ENCODE peak calls at places on chromosomes 16 and 17, in five cellular contexts. I, G, B, H and X are unnamed samples.

GRCh38 chr16:88292007-88292940 is 90.5 kb upstream of the ZNF469 start:
- DNase-seq in G (no peak), I (no peak), B (no peak), H (no peak), X (no peak)

GRCh38 chr17:9907883-9908648 is 3.0 kb upstream of the RCVRN start:
- DNase-seq in H (no peak), I (no peak), B (no peak), G (no peak), X (no peak)

GRCh38 chr17:34740516-34740915 is 161.1 kb downstream of the TMEM132E start:
- DNase-seq in H (no peak), B (no peak), I (no peak), G (no peak), X (no peak)

GRCh38 chr17:55750750-55751641 is at the start of gene PCTP:
- DNase-seq in I (peak; percentile 89), B (peak; percentile 97), H (peak; percentile 90), G (peak; percentile 80), X (peak; percentile 88)

GRCh38 chr16:19517424-19518089 is 4.3 kb downstream of the GDE1 start:
- DNase-seq in B (peak; percentile 92), H (peak; percentile 45), I (no peak), G (no peak), X (peak; percentile 14)

GRCh38 chr17:70736375-70736957 is 567.1 kb downstream of the KCNJ2 start:
- DNase-seq in H (no peak), B (no peak), I (no peak), G (no peak), X (no peak)

GRCh38 chr17:38868095-38868967 is 1.5 kb upstream of the LASP1 start:
- DNase-seq in G (no peak), H (peak; percentile 31), B (no peak), I (no peak), X (peak; percentile 47)

GRCh38 chr17:55005520-55005919 is 37.0 kb downstream of the STXBP4 start:
- DNase-seq in B (peak; percentile 69), H (no peak), G (no peak), I (peak; percentile 14), X (peak; percentile 35)

GRCh38 chr17:63824362-63824761 is 2.9 kb upstream of the PSMC5 start:
- DNase-seq in I (no peak), B (no peak), G (no peak), H (no peak), X (no peak)

GRCh38 chr17:82952019-82952418 is 112.2 kb upstream of the ZNF750 start:
- DNase-seq in B (no peak), H (no peak), I (no peak), G (no peak), X (no peak)

GRCh38 chr16:85326794-85327181 is 214.5 kb upstream of the CIBAR2 start:
- DNase-seq in H (no peak), G (no peak), I (no peak), B (no peak), X (no peak)